ENCODE peak calls at places on chromosomes 11 and 22, in four cellular contexts. B is adrenal gland, H is GM23338, N is sigmoid colon. K is an unnamed sample. For H3K27me3, the result is how much of the 10 kb centered on the place peaks cover.

GRCh38 chr22:35547993-35548761 is 7.5 kb downstream of the RASD2 start:
- DNase-seq in B (no peak), H (peak), N (no peak), K (no peak)

GRCh38 chr11:128981254-128981653 is 38.6 kb upstream of the TP53AIP1 start:
- DNase-seq in N (no peak), H (no peak), B (no peak), K (no peak)

GRCh38 chr22:30947163-30947820 is 21.3 kb downstream of the MORC2 start:
- DNase-seq in H (no peak), N (no peak), B (no peak), K (no peak)

GRCh38 chr11:862704-863388 is 20.2 kb downstream of the TSPAN4 start:
- DNase-seq in N (no peak), B (no peak), H (no peak), K (no peak)

GRCh38 chr11:12523180-12523924 is 146.0 kb downstream of the PARVA start:
- DNase-seq in B (no peak), H (peak), N (peak), K (no peak)

GRCh38 chr11:9003573-9004309 is at the start of gene NRIP3:
- DNase-seq in B (peak), H (peak), N (peak), K (peak)

GRCh38 chr11:88327462-88328143 is 9.9 kb downstream of the CTSC start:
- DNase-seq in H (no peak), B (no peak), N (no peak), K (no peak)

GRCh38 chr22:30247561-30247960 is 1.0 kb upstream of the LIF start:
- DNase-seq in B (no peak), N (no peak), H (no peak), K (no peak)

GRCh38 chr22:35085621-35086020 is 19.7 kb downstream of the ISX start:
- DNase-seq in B (no peak), N (no peak), H (no peak), K (no peak)

GRCh38 chr11:113378692-113379091 is 8.9 kb upstream of the ANKK1 start:
- DNase-seq in N (no peak), B (no peak), H (no peak), K (no peak)

GRCh38 chr11:64086263-64086938 is 50.7 kb downstream of the FLRT1 start:
- DNase-seq in B (no peak), H (no peak), N (peak), K (no peak)

GRCh38 chr11:82176365-82176764 is 557.3 kb downstream of the FAM181B start:
- DNase-seq in N (no peak), B (no peak), H (no peak), K (no peak)

GRCh38 chr22:48351376-48352085 is 1476.1 kb downstream of the BRD1 start:
- DNase-seq in H (no peak), B (no peak), N (peak), K (no peak)

GRCh38 chr11:125166347-125166841 is 1.8 kb downstream of the PKNOX2 start:
- DNase-seq in N (peak), H (peak), B (no peak), K (no peak)

GRCh38 chr11:73236205-73236765 is 18.2 kb downstream of the P2RY2 start:
- DNase-seq in H (no peak), N (peak), B (no peak), K (peak)

GRCh38 chr11:107740256-107740655 is 28.4 kb upstream of the SLN start:
- DNase-seq in H (no peak), B (no peak), N (no peak), K (no peak)

DNA sequence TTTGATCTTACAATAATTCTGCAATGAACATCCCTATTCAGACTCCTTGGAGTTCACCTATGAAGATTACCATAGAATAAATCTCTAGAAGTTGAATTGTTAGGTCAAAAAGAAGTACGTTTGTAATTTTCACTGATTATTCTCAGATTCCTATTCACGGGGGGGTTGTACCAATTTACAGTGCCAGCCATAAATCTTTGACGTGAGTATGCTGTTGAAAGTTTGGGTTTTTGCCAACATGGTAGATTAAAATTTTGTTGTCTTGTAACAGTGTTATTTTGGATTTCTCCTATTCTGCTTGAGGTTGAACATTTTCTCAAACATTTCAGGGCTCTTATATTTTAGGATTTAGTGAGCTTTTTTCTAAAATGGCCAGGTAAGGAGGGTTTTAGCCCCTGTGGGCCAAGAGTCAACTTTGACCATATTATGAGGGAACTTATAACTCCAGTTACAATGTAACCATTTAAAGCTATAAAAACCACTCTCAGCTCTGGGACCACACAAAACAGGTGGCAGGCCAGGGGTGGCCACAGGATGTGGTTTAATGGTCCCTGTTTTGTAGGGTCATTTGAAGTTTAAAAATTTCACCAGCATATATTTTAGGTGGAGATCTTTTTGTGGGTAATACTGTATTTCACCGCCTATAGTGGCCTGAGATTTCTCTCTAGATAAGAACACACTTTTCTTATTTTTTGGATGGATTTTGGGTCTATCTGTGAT is 25.8 kb downstream of the GGTLC2 start:
- DNase-seq in B (no peak), H (no peak), N (no peak), K (no peak)
- H3K27ac ChIP-seq in B (no peak), H (no peak), N (no peak), K (no peak)

GRCh38 chr11:61542024-61542461 is 33.5 kb downstream of the LRRC10B start:
- DNase-seq in B (no peak), H (no peak), N (no peak), K (no peak)

GRCh38 chr11:61543606-61544306 is 35.2 kb downstream of the LRRC10B start:
- DNase-seq in N (no peak), H (no peak), B (no peak), K (no peak)

GRCh38 chr11:61541568-61541967 is 33.0 kb downstream of the LRRC10B start:
- DNase-seq in B (no peak), N (no peak), H (peak), K (no peak)

GRCh38 chr11:61544466-61544865 is 35.9 kb downstream of the LRRC10B start:
- DNase-seq in B (no peak), N (no peak), H (no peak), K (no peak)

GRCh38 chr11:61542661-61543060 is 34.1 kb downstream of the LRRC10B start:
- DNase-seq in B (no peak), H (no peak), N (no peak), K (no peak)
- H3K27me3 ChIP-seq in B (under half), H (under half), N (under half), K (under half)

DNA sequence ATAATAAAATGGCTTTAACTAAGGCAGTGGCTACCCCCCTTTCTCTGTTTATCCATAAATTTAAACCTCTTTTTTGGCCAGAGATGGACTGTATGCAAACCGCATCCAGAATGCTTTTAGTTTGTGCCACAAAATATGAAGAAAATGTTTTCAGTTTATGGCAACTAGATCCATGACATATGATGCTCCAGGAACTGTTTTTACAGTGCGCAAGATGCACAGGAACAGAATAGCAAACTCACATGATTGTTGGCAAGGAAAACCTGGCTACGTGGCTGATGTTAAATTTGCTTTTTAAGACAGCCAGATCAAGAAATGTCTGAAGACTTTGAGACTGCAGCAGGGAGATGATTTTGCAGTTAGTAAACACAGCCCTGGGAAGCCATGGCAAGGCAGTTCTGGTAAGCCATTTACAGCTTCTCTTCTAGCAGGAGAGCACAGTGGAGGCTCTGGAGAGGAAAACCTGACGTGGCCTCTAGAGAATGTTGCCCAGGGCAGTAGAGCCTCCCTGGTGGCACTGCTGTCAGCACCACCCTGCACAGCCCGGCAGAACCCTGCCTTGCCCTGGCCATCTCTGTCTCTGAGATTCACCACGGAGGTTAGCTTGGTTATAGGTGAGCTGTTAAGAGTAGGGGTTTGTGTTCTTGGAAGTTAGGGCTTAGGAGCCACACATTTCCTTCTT is 69.8 kb upstream of the TNRC6B start:
- DNase-seq in B (no peak), H (no peak), N (no peak), K (no peak)
- H3K4me3 ChIP-seq in B (peak), H (no peak), N (peak), K (peak)

GRCh38 chr22:49936018-49936972 is 17.9 kb downstream of the CRELD2 start:
- DNase-seq in H (peak), N (peak), B (peak), K (peak)
- H3K27ac ChIP-seq in H (no peak), N (peak), B (peak), K (peak)

K was measured in dorsolateral prefrontal cortex.